ENCODE peak calls at places on chromosomes 11 and 22, in nine cellular contexts. S is HS-5; E is NCI-H1092; O is SJSA1; Y is AG20443; N is stimulated activated CD8-positive, alpha-beta memory T cell treated with anti-CD3 and anti-CD28 coated beads, Interleukin-12 subunit alpha, Interleukin-12 subunit beta, amount 100 ng/mL, for 4 hours; R is T-helper 9 cell; Q is A549; H is activated naive CD8-positive, alpha-beta T cell treated with anti-CD3 and anti-CD28 coated beads, Interleukin-2, amount 50 U/mL, for 24 hours. K is an unnamed sample.
A peak's percentile ranks its signal among the peaks of the same experiment; 100 is the strongest.

GRCh38 chr22:48198489-48199459 is 1436.3 kb downstream of the TBC1D22A start:
- DNase-seq in O (no peak), Q (no peak), H (no peak), E (no peak), S (no peak), Y (no peak), N (no peak), R (no peak), K (no peak)

GRCh38 chr22:30566125-30566524 is 8.3 kb downstream of the GAL3ST1 start:
- DNase-seq in O (no peak), N (no peak), Y (no peak), Q (no peak), S (no peak), R (no peak), E (no peak), H (no peak), K (no peak)

GRCh38 chr11:67449116-67449844 is 3.2 kb downstream of the GPR152 start:
- DNase-seq in S (no peak), H (no peak), Y (no peak), R (no peak), O (no peak), Q (no peak), N (no peak), E (no peak), K (no peak)

GRCh38 chr11:131248588-131248987 is 121.8 kb upstream of the NTM start:
- DNase-seq in H (no peak), O (no peak), N (no peak), R (no peak), E (no peak), Q (no peak), Y (no peak), S (no peak), K (no peak)

GRCh38 chr11:131584694-131585592 is 214.5 kb downstream of the NTM start:
- DNase-seq in H (no peak), R (no peak), Y (no peak), N (no peak), Q (no peak), O (no peak), S (no peak), E (no peak), K (no peak)

GRCh38 chr11:766941-767210 is 10.4 kb downstream of the GATD1 start:
- DNase-seq in N (no peak), O (no peak), H (no peak), S (no peak), R (no peak), Y (no peak), Q (no peak), E (no peak), K (no peak)

GRCh38 chr22:46929046-46929688 is 166.7 kb downstream of the TBC1D22A start:
- DNase-seq in Y (no peak), Q (no peak), S (no peak), R (no peak), E (no peak), N (no peak), H (no peak), O (peak; percentile 2), K (no peak)

GRCh38 chr11:94884322-94884721 is 89.0 kb downstream of the CWC15 start:
- DNase-seq in O (no peak), Y (peak; percentile 3), H (no peak), N (no peak), E (no peak), R (no peak), S (no peak), Q (no peak), K (no peak)

GRCh38 chr11:95045791-95046190 is 3.4 kb upstream of the KDM4F start:
- DNase-seq in R (no peak), O (no peak), Y (no peak), S (no peak), Q (no peak), H (no peak), E (no peak), N (no peak), K (no peak)

GRCh38 chr11:7046474-7046873 is 26.2 kb downstream of the NLRP14 start:
- DNase-seq in R (no peak), N (no peak), Y (peak; percentile 26), S (peak; percentile 44), H (no peak), E (no peak), O (no peak), Q (no peak), K (no peak)

GRCh38 chr11:74278721-74279148 is 32.7 kb downstream of the P4HA3 start:
- DNase-seq in Q (peak; percentile 68), R (no peak), N (no peak), E (no peak), O (peak; percentile 70), H (no peak), Y (peak; percentile 86), S (peak; percentile 83), K (peak; percentile 100)

GRCh38 chr22:49108636-49109315 is 718.9 kb downstream of the BRD1 start:
- DNase-seq in N (no peak), Y (no peak), O (no peak), H (no peak), Q (no peak), S (no peak), E (no peak), R (no peak), K (no peak)